ENCODE peak calls at places on chromosomes 11 and 22, in six cellular contexts. One of them, this sample, is unnamed.

GRCh38 chr22:19773470-19774040 is 13.0 kb downstream of the TBX1 start:
- DNase-seq in neuronal stem cell: no peak
- DNase-seq in H9: no peak
- DNase-seq in IMR-90: no peak
- DNase-seq in mesendoderm: no peak
- DNase-seq in H1: no peak
- DNase-seq in this sample: no peak

GRCh38 chr11:12716816-12717215 is 42.6 kb downstream of the TEAD1 start:
- DNase-seq in IMR-90: no peak
- DNase-seq in mesendoderm: no peak
- DNase-seq in neuronal stem cell: no peak
- DNase-seq in H1: no peak
- DNase-seq in H9: no peak
- DNase-seq in this sample: no peak

GRCh38 chr11:1126935-1127663 is 30.7 kb upstream of the MUC5AC start:
- DNase-seq in mesendoderm: no peak
- DNase-seq in neuronal stem cell: no peak
- DNase-seq in H9: peak
- DNase-seq in H1: no peak
- DNase-seq in IMR-90: no peak
- DNase-seq in this sample: no peak

GRCh38 chr22:46979506-46979905 is 217.1 kb downstream of the TBC1D22A start:
- DNase-seq in H1: no peak
- DNase-seq in mesendoderm: no peak
- DNase-seq in IMR-90: no peak
- DNase-seq in H9: no peak
- DNase-seq in neuronal stem cell: no peak
- DNase-seq in this sample: no peak

GRCh38 chr11:127919206-127920000 is 668.0 kb downstream of the ETS1 start:
- DNase-seq in mesendoderm: no peak
- DNase-seq in H9: no peak
- DNase-seq in IMR-90: peak
- DNase-seq in neuronal stem cell: no peak
- DNase-seq in H1: no peak
- DNase-seq in this sample: peak

GRCh38 chr22:43464809-43465208 is 53.0 kb downstream of the MPPED1 start:
- DNase-seq in neuronal stem cell: no peak
- DNase-seq in H1: no peak
- DNase-seq in IMR-90: no peak
- DNase-seq in H9: no peak
- DNase-seq in mesendoderm: no peak
- DNase-seq in this sample: no peak

GRCh38 chr11:123195182-123196059 is at the start of gene CLMP:
- DNase-seq in IMR-90: peak
- DNase-seq in mesendoderm: peak
- DNase-seq in H9: peak
- DNase-seq in neuronal stem cell: no peak
- DNase-seq in H1: peak
- DNase-seq in this sample: peak

GRCh38 chr11:93567406-93567819 is 24.2 kb upstream of the SMCO4 start:
- DNase-seq in mesendoderm: no peak
- DNase-seq in neuronal stem cell: no peak
- DNase-seq in H9: no peak
- DNase-seq in H1: no peak
- DNase-seq in IMR-90: no peak
- DNase-seq in this sample: no peak

GRCh38 chr22:29481265-29482000 is 1.4 kb downstream of the NEFH start:
- DNase-seq in neuronal stem cell: no peak
- DNase-seq in IMR-90: no peak
- DNase-seq in H9: peak
- DNase-seq in H1: peak
- DNase-seq in mesendoderm: peak
- DNase-seq in this sample: no peak

GRCh38 chr11:86182976-86183584 is 61.5 kb upstream of the EED start:
- DNase-seq in neuronal stem cell: no peak
- DNase-seq in IMR-90: peak
- DNase-seq in H9: no peak
- DNase-seq in H1: no peak
- DNase-seq in mesendoderm: no peak
- DNase-seq in this sample: no peak

GRCh38 chr22:26887456-26887855 is 230.1 kb downstream of the MIAT start:
- DNase-seq in IMR-90: peak
- DNase-seq in neuronal stem cell: no peak
- DNase-seq in mesendoderm: peak
- DNase-seq in H1: no peak
- DNase-seq in H9: no peak
- DNase-seq in this sample: peak

GRCh38 chr11:78649361-78650215 is 74.9 kb upstream of the NARS2 start:
- DNase-seq in H9: no peak
- DNase-seq in IMR-90: no peak
- DNase-seq in mesendoderm: no peak
- DNase-seq in neuronal stem cell: no peak
- DNase-seq in H1: peak
- DNase-seq in this sample: no peak
- H2BK5ac ChIP-seq in H9: no peak
- H2BK5ac ChIP-seq in IMR-90: no peak
- H2BK5ac ChIP-seq in mesendoderm: no peak
- H2BK5ac ChIP-seq in neuronal stem cell: no peak
- H2BK5ac ChIP-seq in H1: no peak
- H2BK5ac ChIP-seq in this sample: peak

GRCh38 chr11:45092901-45093760 is 53.3 kb upstream of the PRDM11 start:
- DNase-seq in mesendoderm: no peak
- DNase-seq in neuronal stem cell: no peak
- DNase-seq in IMR-90: peak
- DNase-seq in H9: peak
- DNase-seq in H1: no peak
- DNase-seq in this sample: peak
- H2BK5ac ChIP-seq in mesendoderm: no peak
- H2BK5ac ChIP-seq in neuronal stem cell: no peak
- H2BK5ac ChIP-seq in IMR-90: no peak
- H2BK5ac ChIP-seq in H9: no peak
- H2BK5ac ChIP-seq in H1: peak
- H2BK5ac ChIP-seq in this sample: no peak

GRCh38 chr22:21034989-21035388 is 2.6 kb upstream of the SLC7A4 start:
- DNase-seq in IMR-90: no peak
- DNase-seq in H1: no peak
- DNase-seq in H9: no peak
- DNase-seq in mesendoderm: no peak
- DNase-seq in neuronal stem cell: no peak
- DNase-seq in this sample: no peak

GRCh38 chr22:21031545-21032036 is 770 bp downstream of the SLC7A4 start:
- DNase-seq in IMR-90: no peak
- DNase-seq in H1: no peak
- DNase-seq in H9: no peak
- DNase-seq in neuronal stem cell: no peak
- DNase-seq in mesendoderm: no peak
- DNase-seq in this sample: no peak

GRCh38 chr22:21032037-21032842 is at the start of gene SLC7A4:
- DNase-seq in mesendoderm: no peak
- DNase-seq in neuronal stem cell: no peak
- DNase-seq in IMR-90: no peak
- DNase-seq in H9: no peak
- DNase-seq in H1: peak
- DNase-seq in this sample: no peak

GRCh38 chr22:21032843-21033688 is 705 bp upstream of the SLC7A4 start:
- DNase-seq in H9: no peak
- DNase-seq in mesendoderm: no peak
- DNase-seq in IMR-90: no peak
- DNase-seq in H1: no peak
- DNase-seq in neuronal stem cell: peak
- DNase-seq in this sample: no peak

GRCh38 chr22:21033895-21034294 is 1.5 kb upstream of the SLC7A4 start:
- DNase-seq in IMR-90: no peak
- DNase-seq in mesendoderm: no peak
- DNase-seq in neuronal stem cell: no peak
- DNase-seq in H9: no peak
- DNase-seq in H1: no peak
- DNase-seq in this sample: no peak
- H2BK5ac ChIP-seq in IMR-90: no peak
- H2BK5ac ChIP-seq in mesendoderm: no peak
- H2BK5ac ChIP-seq in neuronal stem cell: no peak
- H2BK5ac ChIP-seq in H9: no peak
- H2BK5ac ChIP-seq in H1: no peak
- H2BK5ac ChIP-seq in this sample: no peak

GRCh38 chr11:7905961-7906429 is 25.1 kb downstream of the OR10A6 start:
- DNase-seq in IMR-90: no peak
- DNase-seq in H9: peak
- DNase-seq in H1: no peak
- DNase-seq in neuronal stem cell: no peak
- DNase-seq in mesendoderm: peak
- DNase-seq in this sample: no peak
- H2BK5ac ChIP-seq in IMR-90: peak
- H2BK5ac ChIP-seq in H9: no peak
- H2BK5ac ChIP-seq in H1: peak
- H2BK5ac ChIP-seq in neuronal stem cell: no peak
- H2BK5ac ChIP-seq in mesendoderm: peak
- H2BK5ac ChIP-seq in this sample: no peak

DNA sequence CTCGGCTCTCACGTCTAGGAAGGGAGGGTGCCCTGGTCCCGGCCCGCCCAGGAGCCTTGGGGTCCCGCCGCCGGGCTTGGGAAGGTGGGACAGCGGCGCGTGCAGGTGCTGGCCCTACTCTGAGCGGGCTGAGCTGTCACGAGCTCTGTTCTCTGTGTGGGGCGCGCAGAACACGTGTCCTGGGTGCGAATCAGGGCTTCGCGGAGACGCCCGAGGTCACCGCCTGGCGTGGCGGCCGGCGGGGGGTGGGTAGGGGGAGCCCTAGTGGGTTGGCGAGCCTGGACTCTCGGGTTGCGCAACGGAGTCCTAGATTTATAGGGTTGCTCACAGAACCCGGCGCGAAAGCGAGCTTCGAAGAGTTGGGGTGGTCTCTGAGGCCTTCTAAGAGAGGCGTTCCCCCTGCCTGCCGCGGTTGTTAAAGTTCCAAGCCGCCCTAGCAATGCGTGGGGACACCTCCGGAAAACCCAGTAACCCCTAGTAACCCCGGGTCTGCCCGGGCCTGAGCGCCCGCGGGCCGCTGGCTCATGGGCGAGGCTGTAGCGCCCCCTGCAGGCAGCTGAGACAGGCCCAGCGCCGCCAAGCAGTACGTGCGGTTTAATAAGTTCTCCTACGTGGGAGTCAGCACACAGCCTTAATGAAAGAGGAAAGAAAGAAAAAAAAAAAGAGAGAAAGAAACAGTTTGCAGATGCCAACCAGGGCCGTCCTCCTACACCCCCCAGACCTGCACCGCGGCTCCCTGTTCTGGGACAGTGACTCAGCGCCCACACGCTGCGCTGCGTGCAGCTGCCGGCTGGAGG is 2.7 kb downstream of the ADM start:
- DNase-seq in H1: peak
- DNase-seq in H9: peak
- DNase-seq in neuronal stem cell: peak
- DNase-seq in IMR-90: peak
- DNase-seq in mesendoderm: peak
- DNase-seq in this sample: peak
- H2BK5ac ChIP-seq in H1: peak
- H2BK5ac ChIP-seq in H9: no peak
- H2BK5ac ChIP-seq in neuronal stem cell: no peak
- H2BK5ac ChIP-seq in IMR-90: peak
- H2BK5ac ChIP-seq in mesendoderm: no peak
- H2BK5ac ChIP-seq in this sample: peak

DNA sequence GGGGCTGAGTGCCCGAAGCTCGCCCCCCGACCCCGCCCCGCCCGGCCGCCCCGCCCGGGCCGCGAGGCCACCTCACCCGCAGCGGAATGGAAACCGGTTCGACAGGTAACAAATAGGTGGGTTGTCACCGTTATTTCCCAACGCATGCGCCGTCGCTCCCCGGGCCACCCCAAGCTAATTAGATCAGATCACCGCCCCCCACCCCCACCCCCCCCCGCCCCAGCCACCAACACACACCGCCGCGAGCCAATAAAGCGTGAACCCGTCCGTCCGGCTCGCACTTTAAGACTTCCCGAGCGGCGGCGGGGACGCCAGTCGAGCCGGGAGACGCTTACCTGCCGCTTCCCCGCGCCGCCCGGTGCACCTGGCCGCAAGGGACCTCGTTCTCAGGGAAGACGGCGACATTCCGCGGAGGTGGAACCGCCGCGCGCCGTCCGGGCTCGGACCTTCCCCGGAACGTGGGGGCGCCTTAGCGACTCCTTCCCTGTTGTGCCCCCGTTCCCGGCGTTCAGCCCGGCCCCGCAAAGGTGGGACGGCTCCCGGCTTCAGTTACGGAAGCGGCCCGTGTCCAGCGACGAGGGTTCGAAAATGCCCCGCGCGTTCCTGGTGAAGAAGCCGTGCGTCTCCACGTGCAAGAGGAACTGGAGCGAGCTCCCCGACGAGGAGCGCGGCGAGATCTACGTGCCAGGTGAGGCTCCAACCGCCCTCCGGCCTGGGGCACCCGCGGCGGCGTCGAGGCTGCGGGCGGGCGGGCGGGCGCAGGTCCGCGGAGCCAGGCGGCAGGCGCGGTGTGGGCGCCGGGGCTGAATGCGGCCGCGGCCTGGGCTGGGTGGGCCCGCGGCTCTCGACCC is at the start of gene OVOL1:
- DNase-seq in IMR-90: no peak
- DNase-seq in mesendoderm: peak
- DNase-seq in neuronal stem cell: no peak
- DNase-seq in H1: peak
- DNase-seq in H9: peak
- DNase-seq in this sample: no peak
- H2BK5ac ChIP-seq in IMR-90: no peak
- H2BK5ac ChIP-seq in mesendoderm: no peak
- H2BK5ac ChIP-seq in neuronal stem cell: no peak
- H2BK5ac ChIP-seq in H1: peak
- H2BK5ac ChIP-seq in H9: no peak
- H2BK5ac ChIP-seq in this sample: no peak

GRCh38 chr11:92199991-92200390 is 24.6 kb upstream of the FAT3 start:
- DNase-seq in neuronal stem cell: no peak
- DNase-seq in IMR-90: no peak
- DNase-seq in mesendoderm: peak
- DNase-seq in H9: no peak
- DNase-seq in H1: no peak
- DNase-seq in this sample: no peak

DNA sequence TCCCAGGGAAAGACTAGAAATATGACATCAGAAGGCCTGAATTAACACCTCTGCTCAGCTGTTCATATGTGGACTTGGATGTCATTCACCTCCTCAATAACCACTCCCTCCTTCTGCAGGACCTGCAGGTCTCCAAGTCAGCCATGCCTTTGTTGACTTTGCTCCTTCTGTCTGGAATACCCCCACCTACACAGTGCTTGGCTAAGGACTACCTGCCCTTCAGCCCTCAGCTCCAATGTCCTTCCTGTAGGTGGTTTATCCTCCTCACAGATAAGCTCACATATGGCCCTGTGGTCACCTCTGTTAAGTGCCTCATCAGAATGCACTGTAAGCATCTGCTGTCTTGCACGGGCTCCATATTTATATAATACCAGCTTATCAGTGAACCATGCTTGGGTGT is 26.3 kb upstream of the FAT3 start:
- DNase-seq in H1: no peak
- DNase-seq in IMR-90: no peak
- DNase-seq in neuronal stem cell: no peak
- DNase-seq in mesendoderm: no peak
- DNase-seq in H9: no peak
- DNase-seq in this sample: no peak
- H2BK5ac ChIP-seq in H1: no peak
- H2BK5ac ChIP-seq in IMR-90: no peak
- H2BK5ac ChIP-seq in neuronal stem cell: no peak
- H2BK5ac ChIP-seq in mesendoderm: no peak
- H2BK5ac ChIP-seq in H9: no peak
- H2BK5ac ChIP-seq in this sample: no peak

This sample was measured in mesenchymal stem cell.